ENCODE peak calls at places on chromosomes 13 and 19, in four cellular contexts. Q is AG04450, H is transverse colon, N is iPS-NIHi11. I is an unnamed sample.

GRCh38 chr13:93146584-93147292 is 79.9 kb upstream of the GPC6 start:
- DNase-seq in Q (peak), N (no peak), H (no peak), I (no peak)

GRCh38 chr19:34504809-34505291 is 23.3 kb downstream of the WTIP start:
- DNase-seq in N (peak), H (no peak), Q (no peak), I (no peak)

GRCh38 chr19:55172741-55173140 is 6.3 kb upstream of the DNAAF3 start:
- DNase-seq in N (no peak), H (no peak), Q (no peak), I (no peak)

GRCh38 chr19:17902701-17903100 is 30.1 kb upstream of the CCDC124 start:
- DNase-seq in N (no peak), Q (peak), H (no peak), I (no peak)

GRCh38 chr13:114134111-114134943 is 1.9 kb upstream of the RASA3 start:
- DNase-seq in Q (no peak), N (peak), H (no peak), I (no peak)

GRCh38 chr13:67136157-67136556 is 94.0 kb downstream of the PCDH9 start:
- DNase-seq in N (no peak), H (no peak), Q (no peak), I (no peak)

GRCh38 chr19:10288662-10289166 is 1.0 kb upstream of the ICAM5 start:
- DNase-seq in H (peak), Q (no peak), N (peak), I (no peak)

GRCh38 chr19:40605201-40605971 is 4.2 kb downstream of the LTBP4 start:
- DNase-seq in N (peak), H (peak), Q (no peak), I (peak)

GRCh38 chr19:45906221-45906620 is 3.8 kb upstream of the MYPOP start:
- DNase-seq in N (no peak), Q (no peak), H (no peak), I (no peak)

GRCh38 chr19:48750771-48751504 is 1.5 kb downstream of the FUT1 start:
- DNase-seq in N (no peak), Q (no peak), H (no peak), I (no peak)

I was measured in tibial artery.